ENCODE peak calls at places on chromosomes 1 and 21, in seven cellular contexts. E is dorsolateral prefrontal cortex; J is hepatocyte; A is lower lobe of right lung; T is stimulated activated CD8-positive, alpha-beta memory T cell treated with anti-CD3 and anti-CD28 coated beads, Interleukin-12 subunit alpha, Interleukin-12 subunit beta, amount 100 ng/mL, for 1 hour; G is left lung; Q is A172. L is an unnamed sample.

GRCh38 chr1:21324368-21325137 is 34.3 kb upstream of the ECE1 start:
- DNase-seq in T (peak; percentile 46), A (peak; percentile 84), E (peak; percentile 66), G (peak; percentile 92), J (peak; percentile 89), Q (peak; percentile 96), L (peak; percentile 93)

GRCh38 chr1:27831568-27832410 is 1.2 kb downstream of the PPP1R8 start:
- DNase-seq in E (no peak), Q (no peak), A (no peak), J (no peak), G (no peak), T (no peak), L (no peak)

GRCh38 chr1:84611796-84612195 is 37.6 kb upstream of the CTBS start:
- DNase-seq in T (no peak), A (no peak), G (no peak), J (no peak), E (no peak), Q (no peak), L (no peak)

GRCh38 chr1:27663735-27664119 is 8.3 kb downstream of the IFI6 start:
- DNase-seq in A (no peak), E (peak; percentile 40), G (peak; percentile 24), J (no peak), Q (no peak), T (no peak), L (no peak)

GRCh38 chr1:54798769-54799641 is 2.1 kb downstream of the TTC22 start:
- DNase-seq in G (no peak), E (no peak), Q (peak; percentile 75), A (no peak), T (no peak), J (no peak), L (peak; percentile 31)

GRCh38 chr1:202281316-202282016 is 60.3 kb downstream of the UBE2T start:
- DNase-seq in J (no peak), G (peak; percentile 39), Q (peak; percentile 81), A (no peak), E (no peak), T (no peak), L (no peak)

GRCh38 chr1:109914587-109915240 is 4.1 kb downstream of the CSF1 start:
- DNase-seq in Q (no peak), T (no peak), G (no peak), A (no peak), E (no peak), J (no peak), L (no peak)

GRCh38 chr1:111776397-111776796 is 20.7 kb downstream of the DDX20 start:
- DNase-seq in G (no peak), Q (no peak), T (no peak), J (no peak), E (no peak), A (no peak), L (no peak)

GRCh38 chr1:1000357-1001056 is 610 bp upstream of the HES4 start:
- DNase-seq in Q (peak; percentile 51), E (peak; percentile 56), T (no peak), J (peak; percentile 93), G (peak; percentile 85), A (peak; percentile 84), L (peak; percentile 88)

GRCh38 chr1:18293291-18293690 is 185.7 kb downstream of the IGSF21 start:
- DNase-seq in T (no peak), A (no peak), J (no peak), G (no peak), E (no peak), Q (no peak), L (no peak)

GRCh38 chr1:221620437-221621384 is 121.2 kb downstream of the DUSP10 start:
- DNase-seq in J (peak; percentile 9), Q (no peak), G (no peak), T (no peak), E (no peak), A (no peak), L (no peak)

GRCh38 chr1:244751271-244751895 is 84.1 kb upstream of the COX20 start:
- DNase-seq in E (no peak), T (no peak), Q (no peak), A (no peak), G (no peak), J (no peak), L (no peak)

GRCh38 chr1:47725000-47725731 is 272.0 kb downstream of the TRABD2B start:
- DNase-seq in A (no peak), G (peak; percentile 77), J (peak; percentile 53), T (no peak), Q (no peak), E (no peak), L (peak; percentile 72)

GRCh38 chr21:40337981-40338380 is 470.7 kb downstream of the PCP4 start:
- DNase-seq in T (no peak), Q (no peak), A (no peak), E (no peak), J (no peak), G (no peak), L (no peak)

GRCh38 chr1:18452550-18452949 is 28.2 kb upstream of the KLHDC7A start:
- DNase-seq in J (peak; percentile 26), T (no peak), A (no peak), E (no peak), G (no peak), Q (peak; percentile 21), L (no peak)

GRCh38 chr1:17540255-17541001 is 930 bp downstream of the ARHGEF10L start:
- DNase-seq in T (no peak), G (no peak), A (no peak), E (no peak), J (peak; percentile 73), Q (peak; percentile 52), L (peak; percentile 73)

GRCh38 chr1:185568155-185569123 is 165.8 kb upstream of the HMCN1 start:
- DNase-seq in Q (no peak), E (no peak), G (no peak), T (no peak), A (no peak), J (no peak), L (no peak)

GRCh38 chr1:121586369-121587229 is 401.8 kb downstream of the SRGAP2C start:
- DNase-seq in A (peak; percentile 42), G (peak; percentile 41), T (no peak), J (peak; percentile 52), E (no peak), Q (peak; percentile 26), L (peak; percentile 28)

GRCh38 chr1:222109836-222110235 is 367.9 kb upstream of the DUSP10 start:
- DNase-seq in J (no peak), Q (no peak), E (no peak), G (no peak), T (no peak), A (no peak), L (no peak)

GRCh38 chr1:19793360-19794046 is 6.2 kb downstream of the TMCO4 start:
- DNase-seq in Q (no peak), G (no peak), A (no peak), T (no peak), J (no peak), E (no peak), L (no peak)

GRCh38 chr1:21919520-21919919 is 17.6 kb downstream of the HSPG2 start:
- DNase-seq in A (no peak), J (no peak), E (no peak), Q (peak; percentile 75), T (no peak), G (no peak), L (no peak)

GRCh38 chr1:228004331-228004871 is 2.4 kb upstream of the WNT3A start:
- DNase-seq in T (no peak), Q (peak; percentile 11), J (peak; percentile 60), G (no peak), A (peak; percentile 49), E (no peak), L (no peak)

GRCh38 chr1:89873757-89874156 is 52.9 kb downstream of the LRRC8D start:
- DNase-seq in E (no peak), J (no peak), Q (no peak), G (no peak), A (no peak), T (no peak), L (no peak)

GRCh38 chr1:1112237-1112985 is 3.5 kb downstream of the C1orf159 start:
- DNase-seq in A (peak; percentile 30), E (no peak), G (peak; percentile 34), T (no peak), Q (no peak), J (no peak), L (no peak)

GRCh38 chr21:33655591-33656221 is 13.4 kb downstream of the ITSN1 start:
- DNase-seq in G (no peak), E (no peak), Q (peak; percentile 99), T (no peak), J (peak; percentile 87), A (no peak), L (no peak)

GRCh38 chr1:33763406-33763805 is 100.5 kb upstream of the HMGB4 start:
- DNase-seq in J (no peak), T (no peak), E (no peak), A (no peak), G (no peak), Q (no peak), L (no peak)

GRCh38 chr1:180674603-180675530 is 43.0 kb downstream of the XPR1 start:
- DNase-seq in A (no peak), J (peak; percentile 12), Q (no peak), G (no peak), E (no peak), T (no peak), L (no peak)

GRCh38 chr1:41811978-41812852 is 106.5 kb downstream of the HIVEP3 start:
- DNase-seq in A (no peak), E (peak; percentile 34), G (no peak), Q (peak; percentile 81), T (peak; percentile 23), J (peak; percentile 64), L (peak; percentile 25)

GRCh38 chr1:167328762-167329483 is 108.2 kb downstream of the POU2F1 start:
- DNase-seq in Q (no peak), G (no peak), J (no peak), E (peak; percentile 39), A (no peak), T (no peak), L (no peak)

GRCh38 chr1:233113009-233113712 is 162.8 kb downstream of the NTPCR start:
- DNase-seq in T (no peak), J (peak; percentile 87), A (peak; percentile 82), E (peak; percentile 66), Q (peak; percentile 100), G (peak; percentile 84), L (no peak)

GRCh38 chr1:245687636-245688535 is 533.1 kb downstream of the KIF26B start:
- DNase-seq in T (no peak), J (no peak), G (no peak), Q (no peak), A (peak; percentile 35), E (no peak), L (no peak)

GRCh38 chr1:9118186-9118585 is 10.7 kb downstream of the GPR157 start:
- DNase-seq in E (no peak), T (no peak), A (no peak), J (no peak), G (no peak), Q (no peak), L (no peak)

GRCh38 chr1:219206350-219206749 is 32.7 kb downstream of the LYPLAL1 start:
- DNase-seq in A (no peak), Q (no peak), E (no peak), T (no peak), J (no peak), G (no peak), L (no peak)

L was measured in pancreas.